ENCODE peak calls at places on chromosomes 6 and 20, in five cellular contexts. I is type B pancreatic cell, Z is PC-3, P is sigmoid colon, K is progenitor cell of endocrine pancreas. C is an unnamed sample.

GRCh38 chr6:90197854-90198496 is 98.7 kb downstream of the BACH2 start:
- DNase-seq in I (no peak), Z (no peak), P (peak; percentile 68), K (no peak), C (no peak)

GRCh38 chr20:4267242-4267641 is 251.9 kb upstream of the RNF24 start:
- DNase-seq in I (no peak), Z (no peak), P (no peak), K (no peak), C (no peak)

GRCh38 chr20:35146299-35146921 is 726 bp downstream of the EDEM2 start:
- DNase-seq in I (no peak), Z (peak; percentile 47), P (no peak), K (peak; percentile 49), C (peak; percentile 51)

GRCh38 chr20:63206878-63207277 is 9.1 kb downstream of the YTHDF1 start:
- DNase-seq in I (no peak), Z (peak; percentile 62), P (no peak), K (no peak), C (no peak)

GRCh38 chr6:152634773-152635172 is 2.4 kb downstream of the SYNE1 start:
- DNase-seq in I (no peak), Z (no peak), P (no peak), K (no peak), C (no peak)

GRCh38 chr6:169427856-169428255 is 174.2 kb upstream of the THBS2 start:
- DNase-seq in I (no peak), Z (no peak), P (peak; percentile 74), K (no peak), C (no peak)

GRCh38 chr20:38043512-38044300 is 10.2 kb downstream of the RPRD1B start:
- DNase-seq in I (no peak), Z (peak; percentile 97), P (no peak), K (no peak), C (no peak)

GRCh38 chr20:58141971-58142842 is 86.2 kb downstream of the ANKRD60 start:
- DNase-seq in I (peak; percentile 64), Z (no peak), P (peak; percentile 30), K (no peak), C (no peak)

GRCh38 chr6:44842616-44843015 is 455.1 kb downstream of the CDC5L start:
- DNase-seq in I (no peak), Z (no peak), P (no peak), K (no peak), C (no peak)

GRCh38 chr6:40383348-40384115 is 203.6 kb downstream of the LRFN2 start:
- DNase-seq in I (no peak), Z (no peak), P (no peak), K (no peak), C (peak; percentile 4)

GRCh38 chr6:38178584-38178886 is 359.0 kb downstream of the ZFAND3 start:
- DNase-seq in I (no peak), Z (no peak), P (no peak), K (no peak), C (no peak)

GRCh38 chr6:38179794-38180430 is 360.4 kb downstream of the ZFAND3 start:
- DNase-seq in I (peak; percentile 62), Z (no peak), P (no peak), K (no peak), C (peak; percentile 6)

GRCh38 chr6:38177885-38178583 is 358.5 kb downstream of the ZFAND3 start:
- DNase-seq in I (no peak), Z (no peak), P (peak; percentile 28), K (no peak), C (peak; percentile 14)

GRCh38 chr6:38180586-38180985 is 361.1 kb downstream of the ZFAND3 start:
- DNase-seq in I (peak; percentile 32), Z (no peak), P (no peak), K (no peak), C (no peak)

DNA sequence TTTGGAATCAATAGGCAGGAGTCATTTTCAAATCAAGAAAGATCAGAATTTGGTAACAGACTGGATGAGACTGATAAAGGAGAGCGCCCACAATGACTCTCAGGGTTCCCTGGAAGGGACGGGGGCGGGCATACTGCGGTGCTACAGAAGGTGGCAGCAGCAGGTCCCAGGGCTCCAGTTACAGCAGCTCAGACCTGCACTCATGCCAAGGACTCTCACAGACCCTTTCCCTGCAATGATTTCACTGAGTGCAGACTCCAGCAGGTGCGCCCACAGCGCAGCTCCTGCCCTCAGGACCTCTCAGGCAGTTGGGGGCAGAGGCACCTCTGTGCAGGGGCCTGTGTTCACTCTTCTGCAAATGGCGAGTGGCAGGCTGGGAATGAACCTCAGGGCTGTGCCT is 359.8 kb downstream of the ZFAND3 start:
- DNase-seq in I (no peak), Z (no peak), P (no peak), K (no peak), C (peak; percentile 37)
- TF ChIP-seq CTCF in I (no peak), Z (no peak), P (no peak), K (no peak), C (peak; percentile 63)

DNA sequence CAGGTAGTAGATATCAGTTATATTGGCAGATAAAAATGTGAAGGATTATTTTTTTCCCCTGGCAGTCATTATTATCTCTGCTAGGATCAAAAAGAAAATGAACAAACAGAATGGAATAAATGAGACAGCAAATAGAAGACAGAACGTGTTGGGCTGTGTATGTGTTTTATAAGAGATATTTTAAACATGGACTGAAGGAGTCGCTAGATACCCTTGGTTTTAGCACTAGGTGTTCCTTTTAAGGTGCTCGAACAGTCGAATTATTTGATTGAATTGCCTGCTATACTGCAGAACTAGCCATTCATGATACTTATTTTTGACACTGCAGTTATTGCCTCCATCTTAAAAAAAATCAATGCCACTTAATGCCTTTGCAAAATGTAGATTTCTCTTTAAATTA is 3.7 kb downstream of the GRIK2 start:
- DNase-seq in I (no peak), Z (peak; percentile 29), P (no peak), K (no peak), C (no peak)
- TF ChIP-seq CTCF in I (peak; percentile 69), Z (peak; percentile 43), P (no peak), K (peak; percentile 56), C (peak; percentile 50)

GRCh38 chr6:13528232-13528631 is 40.8 kb upstream of the GFOD1 start:
- DNase-seq in I (no peak), Z (peak; percentile 30), P (no peak), K (no peak), C (no peak)
- TF ChIP-seq CTCF in I (no peak), Z (peak; percentile 38), P (no peak), K (no peak), C (no peak)

DNA sequence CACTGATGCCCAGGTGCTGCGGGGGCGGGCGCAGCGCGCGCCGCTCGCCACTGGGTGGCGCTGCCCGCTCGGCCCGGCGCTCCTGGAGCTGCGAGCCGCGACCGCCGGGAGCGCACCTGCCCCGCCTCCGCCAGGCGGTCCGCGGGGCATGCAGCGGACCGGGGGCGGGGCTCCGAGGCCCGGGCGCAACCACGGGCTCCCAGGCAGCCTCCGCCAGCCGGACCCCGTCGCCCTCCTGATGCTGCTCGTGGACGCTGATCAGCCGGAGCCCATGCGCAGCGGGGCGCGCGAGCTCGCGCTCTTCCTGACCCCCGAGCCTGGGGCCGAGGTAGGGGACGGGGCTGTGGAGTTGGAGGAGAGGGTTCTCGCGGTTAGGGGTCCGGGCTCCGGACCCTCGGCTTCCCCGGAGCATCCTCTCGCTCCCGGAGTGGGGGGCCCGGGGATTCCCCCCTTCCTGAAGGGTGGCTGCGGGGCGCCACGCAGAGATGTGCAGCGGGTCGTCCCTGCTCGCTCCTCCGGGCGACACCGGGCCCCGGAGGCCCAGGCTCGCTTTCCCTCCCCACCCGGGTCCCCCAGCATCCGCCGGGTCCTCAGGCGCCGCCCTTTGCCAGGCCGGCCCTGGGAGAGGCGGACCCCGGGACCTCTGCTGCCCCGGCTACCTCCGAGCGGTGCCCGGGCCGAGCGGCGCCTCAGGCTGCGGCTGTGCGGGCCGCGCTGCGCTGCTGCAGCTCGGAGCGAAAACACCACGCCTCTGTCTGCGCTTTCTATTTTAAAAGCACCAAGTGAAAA is at the start of gene BCAS4:
- DNase-seq in I (peak; percentile 90), Z (peak; percentile 95), P (peak; percentile 83), K (peak; percentile 84), C (peak; percentile 74)
- TF ChIP-seq CTCF in I (peak; percentile 92), Z (peak; percentile 71), P (no peak), K (peak; percentile 93), C (peak; percentile 86)

C was measured in WERI-Rb-1.